ENCODE peak calls at places on chromosomes 12 and 14, in nine cellular contexts. F, S, B, I, V, H, L, M and K are unnamed samples.

GRCh38 chr14:72924332-72924731 is 1.9 kb upstream of the DCAF4 start:
- DNase-seq in F (no peak), S (no peak), B (no peak), I (no peak), V (no peak), H (no peak), L (peak), M (no peak), K (no peak)

GRCh38 chr14:92106095-92106937 is at the start of gene ATXN3:
- DNase-seq in F (peak), S (peak), B (peak), I (peak), V (peak), H (peak), L (peak), M (peak), K (peak)

GRCh38 chr14:75003250-75004027 is 718 bp downstream of the EIF2B2 start:
- DNase-seq in F (no peak), S (no peak), B (peak), I (no peak), V (no peak), H (no peak), L (no peak), M (no peak), K (no peak)

GRCh38 chr14:77124345-77125274 is 17.0 kb downstream of the ZDHHC22 start:
- DNase-seq in F (peak), S (no peak), B (peak), I (peak), V (peak), H (no peak), L (no peak), M (peak), K (no peak)

GRCh38 chr12:113332688-113333087 is 2.2 kb downstream of the SLC8B1 start:
- DNase-seq in F (no peak), S (no peak), B (no peak), I (no peak), V (no peak), H (no peak), L (no peak), M (no peak), K (no peak)

GRCh38 chr12:47079365-47079893 is at the start of gene PCED1B:
- DNase-seq in F (peak), S (peak), B (peak), I (peak), V (peak), H (no peak), L (peak), M (peak), K (no peak)

GRCh38 chr12:31859232-31859977 is 99.8 kb upstream of the RESF1 start:
- DNase-seq in F (no peak), S (no peak), B (no peak), I (peak), V (no peak), H (no peak), L (no peak), M (no peak), K (no peak)

GRCh38 chr12:50112456-50113218 is 601 bp downstream of the COX14 start:
- DNase-seq in F (no peak), S (no peak), B (no peak), I (no peak), V (peak), H (peak), L (no peak), M (no peak), K (no peak)

GRCh38 chr14:63174760-63175191 is 29.5 kb upstream of the RHOJ start:
- DNase-seq in F (peak), S (no peak), B (no peak), I (peak), V (peak), H (no peak), L (no peak), M (peak), K (peak)

GRCh38 chr12:110316861-110317260 is 35.8 kb downstream of the ATP2A2 start:
- DNase-seq in F (peak), S (peak), B (no peak), I (no peak), V (peak), H (peak), L (no peak), M (no peak), K (peak)

GRCh38 chr12:132523576-132524331 is 33.8 kb downstream of the FBRSL1 start:
- DNase-seq in F (peak), S (no peak), B (peak), I (peak), V (peak), H (no peak), L (peak), M (peak), K (no peak)

GRCh38 chr14:99995700-99996356 is 69.4 kb upstream of the EVL start:
- DNase-seq in F (peak), S (no peak), B (peak), I (peak), V (peak), H (peak), L (peak), M (peak), K (no peak)

GRCh38 chr12:86234309-86234708 is 21.9 kb downstream of the MGAT4C start:
- DNase-seq in F (no peak), S (no peak), B (no peak), I (no peak), V (no peak), H (no peak), L (no peak), M (no peak), K (no peak)

GRCh38 chr12:114396153-114396868 is 9.6 kb downstream of the TBX5 start:
- DNase-seq in F (no peak), S (no peak), B (no peak), I (no peak), V (peak), H (no peak), L (no peak), M (peak), K (no peak)

GRCh38 chr12:105623337-105623736 is 292.8 kb downstream of the C12orf75 start:
- DNase-seq in F (no peak), S (no peak), B (no peak), I (no peak), V (no peak), H (no peak), L (no peak), M (no peak), K (no peak)

GRCh38 chr14:106666341-106666740 is 1140.0 kb downstream of the TMEM121 start:
- DNase-seq in F (no peak), S (no peak), B (no peak), I (no peak), V (no peak), H (no peak), L (no peak), M (no peak), K (no peak)

GRCh38 chr12:68207276-68207675 is 18.3 kb downstream of the IL26 start:
- DNase-seq in F (no peak), S (no peak), B (no peak), I (no peak), V (no peak), H (no peak), L (no peak), M (no peak), K (no peak)

GRCh38 chr14:39034481-39035296 is 68.3 kb downstream of the SEC23A start:
- DNase-seq in F (peak), S (no peak), B (no peak), I (no peak), V (no peak), H (no peak), L (no peak), M (no peak), K (no peak)

GRCh38 chr12:19507823-19508222 is 68.5 kb downstream of the AEBP2 start:
- DNase-seq in F (peak), S (peak), B (no peak), I (no peak), V (no peak), H (peak), L (no peak), M (no peak), K (no peak)

GRCh38 chr12:19397534-19397933 is 41.8 kb upstream of the AEBP2 start:
- DNase-seq in F (no peak), S (no peak), B (no peak), I (no peak), V (no peak), H (no peak), L (no peak), M (no peak), K (no peak)

GRCh38 chr12:89225401-89225800 is 126.9 kb downstream of the DUSP6 start:
- DNase-seq in F (peak), S (no peak), B (no peak), I (peak), V (peak), H (peak), L (peak), M (peak), K (no peak)

GRCh38 chr12:51888316-51889215 is 663 bp downstream of the ANKRD33 start:
- DNase-seq in F (no peak), S (no peak), B (no peak), I (peak), V (no peak), H (no peak), L (peak), M (no peak), K (no peak)

GRCh38 chr12:51887476-51888315 is at the start of gene ANKRD33:
- DNase-seq in F (peak), S (no peak), B (peak), I (peak), V (no peak), H (no peak), L (peak), M (no peak), K (no peak)

GRCh38 chr12:51890135-51890464 is 2.2 kb downstream of the ANKRD33 start:
- DNase-seq in F (no peak), S (no peak), B (no peak), I (no peak), V (no peak), H (no peak), L (no peak), M (no peak), K (no peak)

GRCh38 chr12:51890511-51891171 is 2.7 kb downstream of the ANKRD33 start:
- DNase-seq in F (no peak), S (no peak), B (no peak), I (no peak), V (no peak), H (no peak), L (peak), M (no peak), K (no peak)

GRCh38 chr12:51889216-51890134 is 1.6 kb downstream of the ANKRD33 start:
- DNase-seq in F (no peak), S (no peak), B (no peak), I (no peak), V (no peak), H (no peak), L (peak), M (no peak), K (no peak)
- TF ChIP-seq CTCF in F (peak), S (peak), B (no peak), I (no peak), V (peak), H (peak), L (no peak), M (no peak), K (peak)

GRCh38 chr14:105147701-105148603 is 20.6 kb downstream of the JAG2 start:
- DNase-seq in F (no peak), S (no peak), B (peak), I (no peak), V (no peak), H (no peak), L (peak), M (no peak), K (no peak)

GRCh38 chr14:105150368-105151111 is 18.0 kb downstream of the JAG2 start:
- DNase-seq in F (no peak), S (no peak), B (peak), I (no peak), V (no peak), H (no peak), L (peak), M (no peak), K (no peak)

GRCh38 chr14:105148604-105149145 is 19.9 kb downstream of the JAG2 start:
- DNase-seq in F (no peak), S (no peak), B (peak), I (no peak), V (no peak), H (no peak), L (peak), M (no peak), K (no peak)

GRCh38 chr14:105150026-105150367 is 18.6 kb downstream of the JAG2 start:
- DNase-seq in F (no peak), S (no peak), B (no peak), I (no peak), V (no peak), H (no peak), L (no peak), M (no peak), K (no peak)

GRCh38 chr14:105149146-105149781 is 19.3 kb downstream of the JAG2 start:
- DNase-seq in F (no peak), S (no peak), B (peak), I (no peak), V (no peak), H (no peak), L (peak), M (no peak), K (no peak)
- TF ChIP-seq CTCF in F (no peak), S (no peak), B (no peak), I (no peak), V (no peak), H (no peak), L (no peak), M (no peak), K (no peak)

GRCh38 chr12:10634427-10634826 is 21.0 kb upstream of the MAGOHB start:
- DNase-seq in F (peak), S (no peak), B (no peak), I (no peak), V (peak), H (no peak), L (no peak), M (no peak), K (no peak)

GRCh38 chr12:10638728-10639127 is 25.3 kb upstream of the MAGOHB start:
- DNase-seq in F (no peak), S (no peak), B (no peak), I (no peak), V (no peak), H (no peak), L (no peak), M (no peak), K (no peak)

GRCh38 chr12:10633541-10633940 is 20.1 kb upstream of the MAGOHB start:
- DNase-seq in F (no peak), S (no peak), B (no peak), I (no peak), V (no peak), H (no peak), L (no peak), M (no peak), K (no peak)

GRCh38 chr12:10636124-10636523 is 22.7 kb upstream of the MAGOHB start:
- DNase-seq in F (no peak), S (no peak), B (no peak), I (no peak), V (no peak), H (no peak), L (no peak), M (no peak), K (no peak)

DNA sequence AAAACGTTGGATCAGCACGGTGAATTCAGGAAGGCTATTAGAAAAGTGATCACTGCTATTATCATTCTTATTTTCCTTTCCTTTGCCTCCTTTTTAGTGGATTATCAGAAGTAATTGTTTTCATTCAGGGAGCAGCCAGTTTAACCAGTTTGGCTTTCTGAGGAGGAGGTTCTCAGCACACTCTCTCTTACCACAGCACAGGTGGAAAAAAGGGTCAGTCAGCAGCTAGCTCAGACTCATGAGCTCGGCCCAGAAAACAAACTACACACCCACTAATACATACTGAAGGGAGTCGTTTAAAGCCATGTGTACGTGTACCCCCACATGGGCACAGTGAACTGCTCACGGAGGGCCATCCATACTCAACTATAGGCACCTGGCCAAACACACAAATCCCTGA is 23.2 kb upstream of the MAGOHB start:
- DNase-seq in F (no peak), S (no peak), B (no peak), I (no peak), V (no peak), H (no peak), L (no peak), M (no peak), K (no peak)
- TF ChIP-seq CTCF in F (no peak), S (no peak), B (no peak), I (no peak), V (no peak), H (no peak), L (no peak), M (no peak), K (no peak)

GRCh38 chr12:15151141-15152091 is 69.8 kb downstream of the RERG start:
- DNase-seq in F (peak), S (no peak), B (no peak), I (no peak), V (no peak), H (no peak), L (no peak), M (no peak), K (no peak)
- TF ChIP-seq CTCF in F (peak), S (peak), B (peak), I (peak), V (peak), H (peak), L (peak), M (peak), K (peak)

DNA sequence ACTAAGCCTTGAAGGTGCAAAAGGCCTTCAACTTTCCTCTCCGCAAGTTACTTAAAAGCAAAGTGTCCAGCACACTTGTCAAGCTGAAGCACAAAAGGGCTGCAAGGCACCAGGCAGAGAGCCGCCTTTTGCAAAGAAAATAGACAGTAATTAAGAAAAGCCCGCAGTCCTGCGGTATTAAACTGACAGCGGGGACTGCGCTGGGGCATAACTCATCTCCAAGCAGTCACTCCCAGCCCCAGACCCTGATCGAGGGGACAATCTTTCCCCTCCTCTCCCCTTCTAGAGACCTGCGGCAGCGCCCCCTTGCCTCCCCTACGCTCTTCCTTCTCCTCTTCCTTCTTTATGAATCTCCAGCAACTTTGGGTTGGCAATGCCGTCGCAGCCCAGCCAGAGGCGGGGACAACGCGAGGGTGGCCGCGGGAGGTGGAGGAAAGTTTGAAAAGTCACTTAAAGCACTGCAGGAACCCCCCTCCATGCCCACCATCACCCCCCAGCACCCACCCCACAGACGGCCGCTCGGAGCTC is 200.9 kb upstream of the CAND1 start:
- DNase-seq in F (no peak), S (no peak), B (peak), I (peak), V (no peak), H (no peak), L (no peak), M (peak), K (no peak)
- TF ChIP-seq CTCF in F (no peak), S (no peak), B (no peak), I (no peak), V (no peak), H (no peak), L (no peak), M (no peak), K (no peak)

DNA sequence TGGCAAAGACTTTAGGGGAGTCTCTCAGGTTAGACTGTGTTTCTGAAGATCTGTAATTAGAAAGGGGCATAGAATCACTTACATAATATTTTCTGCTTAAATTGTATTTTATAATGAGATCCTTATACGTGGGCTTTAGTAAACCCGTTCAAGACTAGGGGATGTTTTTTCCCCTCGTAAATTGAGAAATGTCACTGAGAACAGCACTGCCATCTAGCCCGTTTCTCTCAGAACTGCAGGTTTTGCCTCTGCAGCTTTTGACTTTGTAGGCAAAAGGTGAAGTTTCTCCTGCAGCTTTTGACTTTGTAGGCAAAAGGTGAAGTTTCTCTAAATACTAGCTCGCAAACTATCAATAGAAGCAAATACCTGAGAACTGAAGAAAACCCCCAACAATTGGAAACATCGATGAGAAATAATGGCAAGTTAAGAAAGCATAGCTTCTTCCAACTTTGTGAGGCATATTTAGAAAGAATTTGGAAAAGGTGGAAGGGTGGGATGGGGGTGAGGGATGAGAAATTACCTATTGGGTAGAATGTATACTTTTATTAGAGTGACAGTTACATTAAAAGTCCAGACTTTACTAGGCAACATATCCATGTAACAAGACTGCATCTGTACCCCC is 9.9 kb upstream of the ASPG start:
- DNase-seq in F (peak), S (no peak), B (no peak), I (no peak), V (no peak), H (no peak), L (no peak), M (no peak), K (no peak)
- TF ChIP-seq CTCF in F (peak), S (no peak), B (no peak), I (peak), V (no peak), H (no peak), L (no peak), M (peak), K (peak)

DNA sequence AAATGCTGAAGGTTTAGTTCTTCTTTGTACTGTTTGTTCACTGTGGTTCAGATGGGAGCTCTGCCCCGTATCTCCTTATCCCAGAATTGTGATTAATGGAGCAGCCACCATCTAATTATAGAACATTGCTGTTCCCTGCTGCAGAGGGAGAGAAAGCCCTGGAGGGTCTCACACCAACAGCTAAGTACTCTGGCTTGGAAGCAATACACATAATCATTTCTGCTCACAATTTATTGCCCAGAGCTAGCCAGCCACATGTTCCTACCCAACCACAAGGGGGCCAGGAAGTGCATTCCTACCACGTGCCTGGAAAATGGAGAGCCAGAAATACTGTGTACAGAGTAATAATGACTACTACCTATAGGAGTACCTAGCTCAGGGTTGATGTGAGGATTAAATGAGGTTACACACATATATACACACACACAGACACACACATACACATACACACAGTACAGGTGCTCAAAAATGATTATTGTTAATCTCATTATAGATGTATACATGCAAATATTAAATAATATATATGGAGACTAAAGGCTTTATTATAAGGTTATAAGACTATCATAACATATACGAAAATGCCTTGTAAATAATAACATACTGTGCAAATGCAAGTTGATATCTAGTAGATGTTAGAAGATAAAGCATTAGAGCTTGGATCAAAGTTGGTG is 22.3 kb downstream of the MSRB3 start:
- DNase-seq in F (peak), S (no peak), B (no peak), I (no peak), V (peak), H (no peak), L (no peak), M (no peak), K (no peak)
- TF ChIP-seq CTCF in F (peak), S (peak), B (peak), I (no peak), V (peak), H (peak), L (peak), M (no peak), K (peak)

GRCh38 chr12:6067152-6067916 is 57.1 kb downstream of the VWF start:
- DNase-seq in F (peak), S (no peak), B (no peak), I (no peak), V (no peak), H (no peak), L (peak), M (no peak), K (no peak)
- TF ChIP-seq CTCF in F (peak), S (peak), B (peak), I (peak), V (peak), H (peak), L (no peak), M (no peak), K (peak)